ENCODE peak calls at places on chromosomes 11 and 22, in ten cellular contexts. R, B, Z, Y, E, M, V, P, W and A are unnamed samples.

GRCh38 chr22:46649176-46650077 is 29.2 kb downstream of the GRAMD4 start:
- DNase-seq in W (no peak), P (no peak), V (no peak), B (peak), M (peak), R (peak), Z (no peak), Y (no peak), E (no peak), A (no peak)

GRCh38 chr11:64264371-64264852 is 13.1 kb downstream of the PLCB3 start:
- DNase-seq in B (no peak), P (no peak), Y (no peak), E (no peak), M (no peak), W (no peak), V (no peak), Z (no peak), R (no peak), A (no peak)

GRCh38 chr11:111021131-111021530 is 224.4 kb upstream of the POU2AF2 start:
- DNase-seq in Y (no peak), M (no peak), V (no peak), W (no peak), R (no peak), P (no peak), E (no peak), B (no peak), Z (no peak), A (no peak)

GRCh38 chr11:118175031-118175531 is 1.4 kb downstream of the SCN2B start:
- DNase-seq in P (no peak), E (no peak), R (no peak), Z (no peak), Y (no peak), W (no peak), M (no peak), B (no peak), V (no peak), A (peak)

GRCh38 chr22:32106930-32107329 is 52.2 kb downstream of the C22orf42 start:
- DNase-seq in R (no peak), M (no peak), Z (no peak), V (no peak), Y (no peak), B (no peak), E (no peak), P (peak), W (peak), A (peak)

GRCh38 chr22:39265143-39265542 is 20.4 kb upstream of the PDGFB start:
- DNase-seq in Z (no peak), Y (no peak), V (no peak), M (no peak), R (no peak), P (no peak), E (no peak), W (no peak), B (no peak), A (no peak)

GRCh38 chr22:49921508-49922278 is 3.3 kb downstream of the CRELD2 start:
- DNase-seq in Z (no peak), Y (no peak), B (no peak), E (no peak), R (no peak), W (no peak), P (no peak), M (no peak), V (no peak), A (no peak)

GRCh38 chr11:12164061-12165014 is 53.9 kb downstream of the MICAL2 start:
- DNase-seq in M (no peak), Y (no peak), R (no peak), Z (no peak), E (no peak), V (no peak), B (no peak), W (peak), P (peak), A (no peak)

GRCh38 chr22:44309137-44309536 is 3.6 kb downstream of the SHISAL1 start:
- DNase-seq in B (no peak), E (no peak), M (no peak), V (no peak), P (peak), Y (no peak), W (no peak), R (no peak), Z (no peak), A (peak)

GRCh38 chr22:48651981-48652538 is 1175.6 kb downstream of the BRD1 start:
- DNase-seq in P (no peak), Z (no peak), M (no peak), R (no peak), E (no peak), V (no peak), Y (no peak), W (no peak), B (no peak), A (no peak)

GRCh38 chr11:17528181-17528691 is 16.0 kb downstream of the USH1C start:
- DNase-seq in M (peak), Y (no peak), W (peak), E (no peak), B (peak), P (no peak), Z (peak), V (no peak), R (peak), A (peak)

GRCh38 chr11:126624491-126624890 is 269.0 kb downstream of the ST3GAL4 start:
- DNase-seq in Z (no peak), W (no peak), E (no peak), P (no peak), M (no peak), Y (no peak), R (no peak), V (no peak), B (no peak), A (no peak)

GRCh38 chr11:23123766-23124165 is 263.5 kb upstream of the CCDC179 start:
- DNase-seq in M (no peak), V (no peak), E (no peak), P (peak), W (no peak), R (peak), Z (no peak), B (no peak), Y (no peak), A (no peak)

GRCh38 chr11:64834723-64835615 is 9.5 kb downstream of the CDC42BPG start:
- DNase-seq in P (peak), Y (no peak), V (no peak), W (no peak), E (no peak), B (no peak), R (peak), Z (no peak), M (no peak), A (peak)

GRCh38 chr11:76664578-76665061 is 5.9 kb downstream of the LRRC32 start:
- DNase-seq in V (no peak), W (no peak), Z (no peak), P (no peak), R (no peak), Y (no peak), M (no peak), B (no peak), E (no peak), A (no peak)

GRCh38 chr22:24482586-24482985 is 12.5 kb upstream of the UPB1 start:
- DNase-seq in E (no peak), B (no peak), M (no peak), Y (no peak), V (no peak), P (peak), R (no peak), W (no peak), Z (no peak), A (peak)

GRCh38 chr11:84390441-84391078 is 1104.4 kb upstream of the CCDC90B start:
- DNase-seq in E (no peak), B (no peak), Y (no peak), R (no peak), V (no peak), W (no peak), M (no peak), P (no peak), Z (no peak), A (peak)

GRCh38 chr22:36846271-36846670 is 14.5 kb upstream of the NCF4 start:
- DNase-seq in R (no peak), E (no peak), P (no peak), M (no peak), Z (no peak), W (no peak), V (no peak), B (no peak), Y (no peak), A (no peak)

GRCh38 chr11:85171648-85172257 is 455.4 kb downstream of the DLG2 start:
- DNase-seq in P (no peak), R (no peak), Z (no peak), W (no peak), M (no peak), B (no peak), Y (no peak), V (no peak), E (no peak), A (no peak)

GRCh38 chr11:32333335-32333991 is 101.9 kb downstream of the WT1 start:
- DNase-seq in P (peak), B (peak), R (peak), W (peak), V (no peak), M (peak), Z (no peak), Y (no peak), E (no peak), A (no peak)

GRCh38 chr11:118091690-118092089 is 4.9 kb upstream of the SMIM35 start:
- DNase-seq in M (no peak), R (no peak), Y (no peak), W (no peak), Z (no peak), P (no peak), B (peak), E (no peak), V (no peak), A (no peak)

GRCh38 chr22:30290318-30290678 is 993 bp upstream of the CASTOR1 start:
- DNase-seq in M (peak), V (no peak), P (no peak), Y (no peak), R (no peak), W (no peak), E (no peak), B (no peak), Z (no peak), A (no peak)

GRCh38 chr11:128462802-128463385 is 124.5 kb downstream of the ETS1 start:
- DNase-seq in V (no peak), E (no peak), W (no peak), Z (no peak), Y (no peak), B (no peak), M (no peak), P (no peak), R (no peak), A (no peak)

GRCh38 chr11:10807629-10808552 is 835 bp downstream of the EIF4G2 start:
- DNase-seq in R (peak), Y (peak), V (peak), E (peak), M (peak), Z (peak), W (peak), B (peak), P (peak), A (peak)

GRCh38 chr11:30465192-30465591 is 121.0 kb downstream of the MPPED2 start:
- DNase-seq in B (no peak), E (no peak), Y (no peak), Z (no peak), V (no peak), W (no peak), P (no peak), M (no peak), R (no peak), A (no peak)

GRCh38 chr11:61532136-61533038 is 23.8 kb downstream of the LRRC10B start:
- DNase-seq in E (peak), Y (peak), Z (no peak), R (peak), B (peak), W (peak), M (no peak), V (peak), P (peak), A (peak)

GRCh38 chr11:85857098-85857497 is 1.9 kb downstream of the CCDC83 start:
- DNase-seq in M (no peak), R (no peak), E (no peak), P (no peak), B (no peak), Y (no peak), V (no peak), Z (no peak), W (no peak), A (no peak)

GRCh38 chr11:46275964-46276641 is 1.4 kb upstream of the CREB3L1 start:
- DNase-seq in M (no peak), Y (no peak), Z (no peak), E (no peak), B (peak), W (no peak), P (peak), R (peak), V (no peak), A (no peak)

GRCh38 chr22:28710112-28710888 is 30.7 kb upstream of the TTC28 start:
- DNase-seq in E (no peak), R (no peak), M (no peak), B (no peak), Y (no peak), Z (no peak), W (no peak), P (no peak), V (no peak), A (peak)

GRCh38 chr22:17217179-17217578 is 2.1 kb downstream of the ADA2 start:
- DNase-seq in W (no peak), M (no peak), R (no peak), Z (no peak), Y (no peak), E (no peak), V (no peak), P (no peak), B (no peak), A (no peak)